ENCODE peak calls at places on chromosome 3, in four cellular contexts. X, Y, J and C are unnamed samples.

GRCh38 chr3:71684752-71685151 is 40.5 kb downstream of the EIF4E3 start:
- DNase-seq in X (peak), Y (no peak), J (peak), C (peak)

GRCh38 chr3:36373084-36373483 is 7.2 kb upstream of the STAC start:
- DNase-seq in X (no peak), Y (no peak), J (peak), C (no peak)

GRCh38 chr3:94416768-94417167 is 353.9 kb downstream of the NSUN3 start:
- DNase-seq in X (no peak), Y (no peak), J (no peak), C (no peak)

GRCh38 chr3:28575748-28576589 is 227.3 kb upstream of the AZI2 start:
- DNase-seq in X (peak), Y (no peak), J (no peak), C (no peak)

GRCh38 chr3:106824856-106825255 is 552.4 kb upstream of the CCDC54 start:
- DNase-seq in X (peak), Y (peak), J (peak), C (no peak)

GRCh38 chr3:13623101-13623654 is 74.3 kb downstream of the FBLN2 start:
- DNase-seq in X (peak), Y (no peak), J (peak), C (no peak)

GRCh38 chr3:43649365-43649968 is 27.7 kb upstream of the ANO10 start:
- DNase-seq in X (no peak), Y (no peak), J (no peak), C (no peak)

GRCh38 chr3:46959169-46959515 is 17.4 kb downstream of the CCDC12 start:
- DNase-seq in X (no peak), Y (no peak), J (peak), C (no peak)

GRCh38 chr3:57130426-57131209 is 34.5 kb downstream of the IL17RD start:
- DNase-seq in X (peak), Y (peak), J (no peak), C (no peak)

GRCh38 chr3:64440498-64440897 is 215.2 kb upstream of the PRICKLE2 start:
- DNase-seq in X (peak), Y (no peak), J (peak), C (peak)

GRCh38 chr3:133077688-133078087 is 39.5 kb downstream of the TMEM108 start:
- DNase-seq in X (no peak), Y (no peak), J (no peak), C (no peak)

GRCh38 chr3:15798533-15799245 is 910 bp upstream of the ANKRD28 start:
- DNase-seq in X (no peak), Y (no peak), J (no peak), C (no peak)

GRCh38 chr3:182238141-182238540 is 526.4 kb downstream of the SOX2 start:
- DNase-seq in X (no peak), Y (no peak), J (no peak), C (no peak)

GRCh38 chr3:4376499-4376898 is 73.3 kb downstream of the SETMAR start:
- DNase-seq in X (no peak), Y (no peak), J (no peak), C (no peak)

GRCh38 chr3:142850395-142851023 is 38.4 kb downstream of the PCOLCE2 start:
- DNase-seq in X (no peak), Y (no peak), J (peak), C (peak)

GRCh38 chr3:16836505-16837237 is 48.1 kb upstream of the PLCL2 start:
- DNase-seq in X (no peak), Y (no peak), J (no peak), C (no peak)

GRCh38 chr3:72675243-72675642 is 173.0 kb downstream of the SHQ1 start:
- DNase-seq in X (no peak), Y (no peak), J (no peak), C (no peak)

DNA sequence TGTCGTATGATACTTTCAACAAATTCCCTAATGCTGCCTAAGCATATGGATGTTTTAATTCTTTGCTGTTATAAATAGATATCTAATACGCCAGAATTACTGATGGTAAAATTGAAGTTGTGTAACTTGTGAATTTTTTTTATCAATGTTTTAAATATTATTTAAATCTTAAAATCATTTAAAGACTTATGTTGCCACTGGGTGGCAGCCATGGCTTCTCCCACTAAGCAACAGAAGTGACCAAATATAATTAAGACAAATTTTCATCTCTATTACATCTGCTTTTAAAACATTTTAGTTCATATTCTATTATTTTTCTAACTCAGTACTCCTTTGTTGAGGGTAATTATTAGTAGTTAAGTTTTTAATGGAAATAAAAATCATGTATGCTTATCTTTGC is 8.1 kb upstream of the IL20RB start:
- DNase-seq in X (no peak), Y (no peak), J (peak), C (no peak)
- TF ChIP-seq CTCF in X (no peak), Y (no peak), J (peak), C (peak)

DNA sequence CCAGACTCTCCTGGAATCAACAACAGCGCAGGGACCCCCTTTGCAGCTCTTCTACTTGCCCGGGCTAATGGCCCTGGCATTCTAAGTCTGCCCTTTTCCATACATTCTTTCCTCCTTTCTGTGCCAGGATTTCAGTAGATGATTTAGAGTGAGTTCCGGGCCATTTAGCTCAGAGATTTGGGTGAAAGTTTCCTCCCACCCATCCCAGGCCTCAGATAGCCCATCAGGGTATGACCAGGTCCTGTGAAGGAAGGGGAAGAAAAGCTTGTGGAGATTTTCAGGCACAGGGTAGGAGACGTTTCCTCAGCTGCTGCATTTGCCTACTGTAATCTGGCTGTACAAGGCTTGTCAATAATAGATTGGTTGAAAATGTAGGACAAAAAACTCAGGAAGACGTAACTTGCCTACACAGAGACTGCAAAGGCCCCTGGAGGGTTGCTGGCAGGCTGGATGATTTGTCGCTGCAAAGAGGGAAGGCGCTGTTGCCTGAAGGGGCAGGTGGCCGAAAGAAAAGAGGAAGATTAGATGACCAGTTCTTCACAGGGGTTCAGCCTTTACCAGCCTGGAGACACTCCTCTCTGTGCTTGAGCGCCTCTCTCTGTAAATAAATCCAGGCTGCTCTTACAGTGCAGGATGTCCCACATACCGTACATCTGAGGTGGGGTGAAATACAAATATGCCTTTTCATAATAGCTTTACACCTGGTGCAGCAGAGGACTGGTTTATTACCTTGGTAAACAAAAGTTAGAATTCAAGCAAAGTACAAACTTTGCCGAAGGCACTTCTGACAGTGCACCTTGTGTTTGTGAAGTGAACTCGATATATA is 63.4 kb upstream of the BCL6 start:
- DNase-seq in X (no peak), Y (no peak), J (no peak), C (no peak)
- H3K4me3 ChIP-seq in X (no peak), Y (no peak), J (no peak), C (no peak)

DNA sequence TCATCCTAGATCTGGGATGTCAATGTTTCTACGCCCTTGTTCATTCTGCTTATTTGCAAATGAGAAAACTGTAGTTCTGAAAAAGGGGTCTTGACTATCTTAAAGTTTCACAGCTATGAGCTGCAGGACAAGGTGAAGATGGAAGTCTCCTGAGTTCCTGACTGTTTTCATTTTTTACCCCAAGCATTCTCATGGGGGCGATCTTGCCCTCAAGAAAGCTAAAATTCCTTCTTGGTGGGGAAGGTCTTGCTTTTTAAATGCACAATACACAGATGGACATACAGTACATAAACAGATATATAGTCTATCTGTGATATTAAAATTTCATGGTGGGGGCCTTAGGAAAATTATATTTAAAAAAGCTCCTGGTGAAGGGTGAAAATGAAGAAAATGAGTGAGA is 32.4 kb downstream of the MASP1 start:
- DNase-seq in X (no peak), Y (no peak), J (no peak), C (no peak)
- TF ChIP-seq CTCF in X (no peak), Y (no peak), J (peak), C (no peak)

DNA sequence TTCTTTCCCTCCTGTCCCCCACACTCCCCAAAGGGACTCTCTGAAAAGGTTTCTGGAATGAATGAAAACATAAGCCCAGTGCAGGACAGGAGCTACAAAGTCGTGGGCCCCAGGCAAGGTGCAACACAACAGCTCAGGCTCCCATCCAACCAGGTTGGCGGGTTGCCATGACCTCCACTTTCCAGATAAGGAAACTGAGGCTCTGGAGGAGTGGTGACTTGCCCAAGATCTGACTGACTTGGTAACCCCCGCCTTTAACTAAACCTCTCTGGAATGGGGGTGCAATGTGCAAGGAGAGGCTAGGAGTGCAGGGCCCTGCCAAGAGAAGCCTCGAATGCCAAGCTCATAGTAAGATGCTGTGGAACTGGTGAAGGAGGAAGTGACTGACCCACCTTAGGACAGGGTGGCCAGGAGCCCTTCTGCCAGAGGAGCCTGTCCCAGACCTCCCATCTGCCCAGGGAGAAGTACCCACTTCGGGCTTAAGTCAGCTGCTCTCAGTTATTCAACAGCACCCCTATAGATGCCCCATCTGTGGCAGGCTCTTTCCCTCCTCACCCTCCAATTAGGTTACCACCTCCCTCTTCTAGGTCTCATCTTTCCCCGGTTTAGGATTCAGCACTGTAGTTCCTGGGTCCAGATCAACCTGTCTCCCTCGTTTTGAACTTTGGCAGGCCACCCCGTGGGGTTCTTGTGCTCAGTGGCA is 545 bp upstream of the TNNC1 start:
- DNase-seq in X (no peak), Y (no peak), J (no peak), C (no peak)
- H3K4me3 ChIP-seq in X (peak), Y (peak), J (no peak), C (peak)

GRCh38 chr3:183634707-183635106 is 716 bp upstream of the KLHL24 start:
- DNase-seq in X (no peak), Y (peak), J (no peak), C (no peak)

GRCh38 chr3:183637106-183637486 is 1.7 kb downstream of the KLHL24 start:
- DNase-seq in X (no peak), Y (no peak), J (no peak), C (no peak)

GRCh38 chr3:183635107-183635430 is 354 bp upstream of the KLHL24 start:
- DNase-seq in X (no peak), Y (no peak), J (no peak), C (no peak)

GRCh38 chr3:183636221-183637105 is 1.0 kb downstream of the KLHL24 start:
- DNase-seq in X (peak), Y (peak), J (peak), C (peak)

GRCh38 chr3:183635431-183636220 is at the start of gene KLHL24:
- DNase-seq in X (peak), Y (peak), J (peak), C (peak)
- TF ChIP-seq CTCF in X (no peak), Y (no peak), J (no peak), C (no peak)

DNA sequence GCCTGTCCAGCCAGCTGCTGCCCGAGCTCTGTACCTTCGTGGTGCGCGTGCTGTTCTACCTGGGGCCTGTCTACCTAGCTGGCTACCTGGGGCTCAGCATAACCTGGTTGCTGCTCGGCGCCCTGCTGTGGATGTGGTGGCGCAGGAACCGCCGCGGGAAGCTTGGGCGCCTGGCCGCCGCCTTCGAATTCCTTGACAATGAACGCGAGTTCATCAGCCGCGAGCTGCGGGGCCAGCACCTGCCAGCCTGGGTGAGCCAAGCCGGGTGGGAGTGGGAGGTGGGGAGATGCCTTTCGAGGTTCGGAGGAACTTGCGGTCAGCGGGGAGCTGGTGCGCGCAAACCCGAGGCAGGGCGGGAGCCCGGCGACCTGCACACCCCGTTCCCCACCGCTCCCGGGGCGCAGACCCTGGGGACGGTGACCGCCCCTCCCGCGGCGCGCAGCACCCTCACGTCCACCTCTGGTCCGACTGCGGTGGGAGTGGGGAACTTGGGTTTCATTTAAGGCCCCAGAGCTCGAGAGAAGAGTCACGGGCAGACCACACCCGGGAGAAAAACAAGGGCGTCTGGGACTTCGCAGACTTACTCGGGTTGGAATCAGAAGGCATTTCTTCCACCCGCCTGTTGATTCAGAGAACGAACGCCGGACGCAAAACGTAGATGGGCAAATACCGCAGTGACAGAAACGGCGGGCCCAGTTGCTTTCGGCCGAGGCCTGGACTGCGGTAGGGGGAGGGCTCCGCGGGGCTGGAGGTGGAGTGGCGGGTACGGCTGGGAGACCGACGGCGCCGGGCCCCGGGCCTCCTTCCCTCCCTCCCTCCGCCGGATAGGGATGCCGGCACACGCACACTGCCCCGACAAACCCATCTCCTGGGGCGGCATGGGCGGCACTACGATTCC is 708 bp downstream of the ESYT3 start:
- DNase-seq in X (no peak), Y (no peak), J (no peak), C (no peak)
- H3K4me3 ChIP-seq in X (peak), Y (no peak), J (peak), C (peak)

GRCh38 chr3:139718415-139718814 is 40.6 kb upstream of the NMNAT3 start:
- DNase-seq in X (peak), Y (no peak), J (peak), C (peak)
- TF ChIP-seq CTCF in X (peak), Y (no peak), J (peak), C (peak)